ENCODE peak calls at places on chromosomes 12 and 14, in seven cellular contexts. N is HepG2, I is SK-N-SH, B is T47D, Y is K562, M is GM12878, E is H1. D is an unnamed sample.

GRCh38 chr14:59852350-59852749 is 18.2 kb downstream of the RTN1 start:
- DNase-seq in N (no peak), I (no peak), B (no peak), Y (no peak), M (no peak), E (no peak), D (no peak)

GRCh38 chr12:131833896-131834641 is 5.9 kb downstream of the MMP17 start:
- DNase-seq in N (no peak), I (peak), B (peak), Y (peak), M (no peak), E (no peak), D (no peak)

GRCh38 chr14:68784995-68785816 is 7.7 kb downstream of the ZFP36L1 start:
- DNase-seq in N (no peak), I (no peak), B (no peak), Y (no peak), M (no peak), E (no peak), D (peak)

GRCh38 chr12:57563358-57563757 is 13.5 kb downstream of the KIF5A start:
- DNase-seq in N (no peak), I (no peak), B (no peak), Y (no peak), M (no peak), E (no peak), D (no peak)

GRCh38 chr12:12726543-12727093 is 9.4 kb downstream of the CDKN1B start:
- DNase-seq in N (no peak), I (peak), B (no peak), Y (peak), M (no peak), E (no peak), D (no peak)

GRCh38 chr12:22340143-22340542 is 5.6 kb upstream of the ST8SIA1 start:
- DNase-seq in N (no peak), I (no peak), B (no peak), Y (no peak), M (no peak), E (no peak), D (no peak)

GRCh38 chr12:124764870-124765570 is 98.6 kb downstream of the SCARB1 start:
- DNase-seq in N (no peak), I (no peak), B (no peak), Y (no peak), M (no peak), E (no peak), D (no peak)

GRCh38 chr14:39396448-39396847 is 35.8 kb downstream of the FBXO33 start:
- DNase-seq in N (no peak), I (no peak), B (no peak), Y (no peak), M (no peak), E (no peak), D (no peak)

GRCh38 chr14:99654235-99655000 is 9.5 kb downstream of the HHIPL1 start:
- DNase-seq in N (no peak), I (no peak), B (peak), Y (no peak), M (no peak), E (no peak), D (no peak)

GRCh38 chr12:67804168-67804567 is 155.6 kb downstream of the DYRK2 start:
- DNase-seq in N (no peak), I (no peak), B (no peak), Y (no peak), M (no peak), E (no peak), D (no peak)

GRCh38 chr12:43742106-43742505 is 16.5 kb downstream of the PUS7L start:
- DNase-seq in N (no peak), I (no peak), B (no peak), Y (no peak), M (no peak), E (no peak), D (no peak)

GRCh38 chr12:120366884-120367251 is 2.1 kb downstream of the MSI1 start:
- DNase-seq in N (peak), I (no peak), B (no peak), Y (no peak), M (no peak), E (no peak), D (no peak)

GRCh38 chr12:120367252-120367923 is 1.6 kb downstream of the MSI1 start:
- DNase-seq in N (no peak), I (peak), B (peak), Y (peak), M (no peak), E (no peak), D (no peak)

GRCh38 chr12:120366341-120366705 is 2.6 kb downstream of the MSI1 start:
- DNase-seq in N (no peak), I (no peak), B (no peak), Y (no peak), M (no peak), E (no peak), D (no peak)

GRCh38 chr12:120364487-120364886 is 4.5 kb downstream of the MSI1 start:
- DNase-seq in N (no peak), I (no peak), B (no peak), Y (no peak), M (no peak), E (no peak), D (no peak)

DNA sequence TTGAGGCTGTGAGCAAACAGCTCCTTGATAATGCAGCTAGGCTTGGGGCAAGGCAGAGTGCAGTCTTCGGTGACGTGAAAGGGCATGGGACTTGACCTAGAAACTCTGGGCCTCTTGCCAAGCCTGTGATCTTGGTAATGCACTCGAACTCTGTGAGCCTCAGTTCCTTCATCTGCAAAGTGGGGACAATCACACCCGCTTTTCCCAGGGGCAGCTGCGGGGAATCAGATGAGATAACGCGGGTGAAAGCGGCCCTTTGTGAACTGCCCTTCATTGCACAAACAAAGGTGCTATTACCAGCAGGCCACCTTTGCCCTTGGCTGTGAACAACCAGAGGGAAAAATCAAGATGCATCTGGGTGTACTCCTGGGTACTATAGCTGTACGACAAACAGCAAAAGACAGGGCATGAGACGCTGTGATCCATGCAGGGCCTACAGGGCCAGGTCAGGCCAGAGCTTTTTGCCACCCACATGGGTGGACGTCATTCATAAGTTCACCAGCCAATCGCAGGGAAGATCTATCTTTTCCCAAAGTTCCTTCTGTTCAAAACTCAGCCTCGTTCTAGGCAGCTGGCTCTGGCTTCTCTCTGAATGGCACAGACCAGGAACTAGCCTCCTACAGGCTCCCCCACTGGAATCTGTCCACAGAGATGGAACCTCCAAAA is 3.2 kb downstream of the MSI1 start:
- DNase-seq in N (peak), I (no peak), B (no peak), Y (no peak), M (no peak), E (no peak), D (no peak)
- TF ChIP-seq JUND in N (no peak), I (no peak), B (no peak), Y (no peak), M (no peak), E (no peak), D (no peak)

DNA sequence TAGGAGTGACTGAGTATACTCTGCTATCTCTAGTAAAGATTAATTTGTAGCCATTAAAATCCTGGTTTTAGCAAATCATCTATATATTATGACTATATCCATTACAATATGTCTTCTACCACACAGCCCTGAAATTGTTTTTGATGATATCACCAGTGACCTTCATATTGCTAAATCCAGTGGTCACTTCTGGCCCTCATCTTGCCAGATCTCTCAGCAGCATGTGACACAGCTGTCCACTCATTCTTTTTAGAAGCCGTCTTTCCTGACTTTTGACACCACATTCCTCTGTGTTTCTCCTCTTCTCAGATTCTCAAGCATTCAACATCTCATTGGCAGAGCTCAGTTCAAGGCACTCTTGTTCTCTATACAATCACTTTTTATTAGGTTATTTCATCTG is 54.9 kb downstream of the CPNE8 start:
- DNase-seq in N (no peak), I (no peak), B (no peak), Y (no peak), M (no peak), E (no peak), D (no peak)
- TF ChIP-seq JUND in N (no peak), I (no peak), B (no peak), Y (no peak), M (no peak), E (no peak), D (no peak)

GRCh38 chr12:24600559-24600958 is 348.3 kb downstream of the BCAT1 start:
- DNase-seq in N (no peak), I (no peak), B (no peak), Y (no peak), M (no peak), E (no peak), D (no peak)

GRCh38 chr12:24599737-24600136 is 349.2 kb downstream of the BCAT1 start:
- DNase-seq in N (no peak), I (no peak), B (no peak), Y (no peak), M (no peak), E (no peak), D (no peak)

GRCh38 chr12:24600996-24601395 is 347.9 kb downstream of the BCAT1 start:
- DNase-seq in N (no peak), I (no peak), B (no peak), Y (no peak), M (no peak), E (no peak), D (no peak)

GRCh38 chr12:24595652-24596235 is 353.2 kb downstream of the BCAT1 start:
- DNase-seq in N (peak), I (peak), B (peak), Y (peak), M (no peak), E (no peak), D (no peak)

GRCh38 chr12:24596768-24597388 is 352.0 kb downstream of the BCAT1 start:
- DNase-seq in N (peak), I (peak), B (peak), Y (peak), M (no peak), E (no peak), D (no peak)
- TF ChIP-seq JUND in N (no peak), I (no peak), B (no peak), Y (no peak), M (no peak), E (no peak), D (no peak)

GRCh38 chr12:52006726-52007157 is at the start of gene TAMALIN:
- DNase-seq in N (no peak), I (peak), B (no peak), Y (peak), M (no peak), E (no peak), D (no peak)
- TF ChIP-seq JUND in N (no peak), I (no peak), B (no peak), Y (no peak), M (no peak), E (no peak), D (no peak)

DNA sequence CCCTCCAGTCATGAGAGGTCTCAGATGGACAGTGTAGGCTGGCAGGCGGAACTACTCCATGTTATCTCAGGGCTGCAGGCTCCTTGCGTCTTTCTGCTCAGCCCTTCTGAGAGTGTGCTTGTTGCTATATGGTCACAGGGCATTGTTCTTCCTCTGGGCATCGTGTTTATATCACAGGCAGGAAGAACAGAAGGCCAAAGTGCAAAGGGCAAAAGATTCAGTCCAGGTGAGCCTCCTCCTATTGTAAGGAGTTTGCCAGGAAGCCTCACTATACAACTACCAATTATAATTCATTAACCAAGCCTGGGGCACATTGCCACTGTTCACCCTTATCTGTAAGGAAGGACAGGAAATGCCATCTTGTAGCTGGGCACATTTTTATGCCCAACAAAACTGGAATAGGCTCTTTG is 195.5 kb upstream of the KITLG start:
- DNase-seq in N (no peak), I (no peak), B (no peak), Y (no peak), M (no peak), E (no peak), D (no peak)
- TF ChIP-seq JUND in N (no peak), I (no peak), B (no peak), Y (no peak), M (no peak), E (no peak), D (no peak)

DNA sequence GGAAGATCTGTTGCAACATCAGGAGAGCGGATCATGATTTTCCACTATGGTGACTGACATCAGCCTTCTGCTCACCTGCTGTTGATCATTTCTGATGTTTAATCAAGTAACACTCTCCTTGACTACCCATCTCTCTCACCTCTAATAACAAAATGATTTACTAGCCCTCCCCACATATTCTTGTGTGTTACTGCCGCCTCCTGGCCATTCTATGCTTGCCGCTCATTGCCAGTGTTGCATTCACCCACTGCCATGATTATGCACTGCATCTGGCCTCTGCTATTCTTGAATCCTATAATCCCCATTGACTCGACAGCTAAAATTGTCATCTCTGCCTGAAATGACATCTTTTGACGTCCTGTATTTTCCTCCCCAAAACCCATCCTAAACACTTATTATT is 113.8 kb downstream of the RERGL start:
- DNase-seq in N (no peak), I (no peak), B (peak), Y (no peak), M (no peak), E (no peak), D (no peak)
- TF ChIP-seq JUND in N (no peak), I (no peak), B (no peak), Y (no peak), M (no peak), E (no peak), D (no peak)

GRCh38 chr14:104893435-104894207 is 28.6 kb downstream of the CEP170B start:
- DNase-seq in N (no peak), I (no peak), B (no peak), Y (peak), M (no peak), E (no peak), D (no peak)
- TF ChIP-seq JUND in N (no peak), I (no peak), B (no peak), Y (no peak), M (no peak), E (no peak), D (no peak)

GRCh38 chr14:45361727-45362126 is 108.7 kb upstream of the MIS18BP1 start:
- DNase-seq in N (no peak), I (no peak), B (no peak), Y (no peak), M (no peak), E (no peak), D (no peak)

GRCh38 chr14:45362505-45362904 is 109.5 kb upstream of the MIS18BP1 start:
- DNase-seq in N (no peak), I (no peak), B (no peak), Y (no peak), M (no peak), E (no peak), D (no peak)

GRCh38 chr14:45364565-45364964 is 111.6 kb upstream of the MIS18BP1 start:
- DNase-seq in N (no peak), I (no peak), B (peak), Y (no peak), M (no peak), E (no peak), D (no peak)

DNA sequence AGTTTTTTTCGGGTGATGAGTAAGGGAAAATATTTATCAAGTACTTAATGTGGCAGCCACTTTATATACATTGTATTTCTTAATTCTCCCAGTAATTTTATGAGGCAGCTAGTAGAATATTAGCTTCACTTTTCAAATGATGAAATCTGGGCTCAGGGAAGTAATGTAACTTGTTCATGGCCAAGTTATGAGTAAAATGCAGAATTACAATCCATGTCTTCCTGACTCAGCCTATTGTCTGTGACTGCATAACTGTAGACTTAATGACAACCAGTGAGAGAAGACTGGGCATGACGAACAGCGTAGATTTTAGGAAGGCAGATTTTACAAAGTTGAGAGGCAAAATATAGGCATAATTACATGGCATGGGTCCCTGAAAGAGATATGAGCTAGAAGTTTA is 106.8 kb upstream of the MIS18BP1 start:
- DNase-seq in N (no peak), I (no peak), B (no peak), Y (no peak), M (no peak), E (no peak), D (no peak)
- TF ChIP-seq JUND in N (no peak), I (no peak), B (no peak), Y (no peak), M (no peak), E (no peak), D (no peak)

DNA sequence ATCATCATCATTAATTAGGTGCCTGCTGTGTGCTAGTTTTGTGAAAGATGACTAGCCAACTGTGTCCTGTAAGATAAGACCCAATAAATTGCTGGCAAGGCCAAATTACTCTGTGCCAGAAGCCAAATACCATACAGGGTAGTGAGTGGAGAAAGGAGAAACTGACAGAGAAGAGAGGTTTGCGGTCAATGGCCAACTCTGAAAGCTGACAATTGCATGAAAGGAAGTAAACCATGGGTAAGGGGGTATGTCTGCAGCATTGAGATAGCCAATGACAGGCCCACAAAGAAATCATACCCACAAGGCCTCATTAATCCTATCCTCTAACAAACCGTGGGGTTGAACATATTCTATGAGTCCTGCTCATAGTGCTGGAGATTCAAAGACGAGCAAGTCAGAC is 236.6 kb upstream of the CCDC196 start:
- DNase-seq in N (no peak), I (no peak), B (no peak), Y (no peak), M (no peak), E (no peak), D (no peak)
- TF ChIP-seq JUND in N (no peak), I (no peak), B (no peak), Y (no peak), M (no peak), E (no peak), D (no peak)